ENCODE peak calls at places on chromosome 15, in four cellular contexts. C is IMR-90, G is H9, K is mesendoderm. M is an unnamed sample.

GRCh38 chr15:69074843-69075224 is 60.3 kb downstream of the NOX5 start:
- DNase-seq in K (peak; percentile 62), G (no peak), C (no peak), M (no peak)

GRCh38 chr15:95693917-95694316 is 636.6 kb upstream of the NR2F2 start:
- DNase-seq in C (peak; percentile 16), G (no peak), K (no peak), M (no peak)

GRCh38 chr15:80367094-80367493 is 37.1 kb upstream of the ARNT2 start:
- DNase-seq in G (peak; percentile 62), K (peak; percentile 75), C (peak; percentile 7), M (peak; percentile 69)

GRCh38 chr15:22918056-22918455 is 62.1 kb downstream of the CYFIP1 start:
- DNase-seq in G (no peak), K (no peak), C (peak; percentile 45), M (no peak)

GRCh38 chr15:99414755-99415731 is 150.7 kb upstream of the MEF2A start:
- DNase-seq in C (no peak), K (no peak), G (peak; percentile 18), M (no peak)

GRCh38 chr15:78317145-78317836 is 17.9 kb upstream of the SKIC8 start:
- DNase-seq in C (no peak), K (no peak), G (no peak), M (no peak)

GRCh38 chr15:98395974-98396627 is 252.2 kb upstream of the IGF1R start:
- DNase-seq in K (no peak), C (no peak), G (no peak), M (no peak)

GRCh38 chr15:66739287-66739686 is 37.3 kb downstream of the SMAD6 start:
- DNase-seq in K (no peak), G (no peak), C (no peak), M (no peak)

GRCh38 chr15:56168394-56168793 is 75.3 kb downstream of the RFX7 start:
- DNase-seq in K (no peak), C (peak; percentile 35), G (no peak), M (no peak)

GRCh38 chr15:98812711-98813441 is 164.5 kb downstream of the IGF1R start:
- DNase-seq in K (peak; percentile 66), G (no peak), C (no peak), M (no peak)

GRCh38 chr15:79091204-79091867 is 756 bp upstream of the RASGRF1 start:
- DNase-seq in C (peak; percentile 6), K (peak; percentile 32), G (peak; percentile 35), M (no peak)

GRCh38 chr15:92343869-92344643 is 49.6 kb upstream of the ST8SIA2 start:
- DNase-seq in G (peak; percentile 66), C (no peak), K (peak; percentile 64), M (peak; percentile 23)

GRCh38 chr15:80071652-80072051 is 12.2 kb downstream of the ZFAND6 start:
- DNase-seq in G (no peak), C (no peak), K (no peak), M (no peak)

GRCh38 chr15:94397377-94397776 is 166.0 kb downstream of the MCTP2 start:
- DNase-seq in K (no peak), G (no peak), C (no peak), M (no peak)

GRCh38 chr15:95277266-95277665 is 1045.9 kb downstream of the MCTP2 start:
- DNase-seq in C (peak; percentile 98), G (no peak), K (no peak), M (no peak)

GRCh38 chr15:73078722-73079121 is 26.5 kb downstream of the NEO1 start:
- DNase-seq in C (peak; percentile 90), K (peak; percentile 22), G (no peak), M (no peak)

GRCh38 chr15:40289140-40289775 is 6.4 kb upstream of the ANKRD63 start:
- DNase-seq in G (no peak), K (no peak), C (no peak), M (no peak)

GRCh38 chr15:41671656-41672636 is 11.7 kb downstream of the MGA start:
- DNase-seq in G (no peak), C (no peak), K (no peak), M (no peak)

GRCh38 chr15:47784820-47785219 is 67.5 kb downstream of the SEMA6D start:
- DNase-seq in K (no peak), G (no peak), C (no peak), M (no peak)

GRCh38 chr15:94840794-94841587 is 609.6 kb downstream of the MCTP2 start:
- DNase-seq in C (peak; percentile 0), G (no peak), K (no peak), M (no peak)

GRCh38 chr15:70478251-70478990 is 284.9 kb downstream of the UACA start:
- DNase-seq in K (no peak), C (no peak), G (no peak), M (no peak)

GRCh38 chr15:99421172-99421656 is 144.6 kb upstream of the MEF2A start:
- DNase-seq in K (no peak), C (peak; percentile 39), G (no peak), M (peak; percentile 43)

GRCh38 chr15:64634576-64635485 is 140.6 kb downstream of the RBPMS2 start:
- DNase-seq in G (peak; percentile 81), C (no peak), K (peak; percentile 99), M (peak; percentile 50)

GRCh38 chr15:39344662-39345141 is 236.2 kb upstream of the THBS1 start:
- DNase-seq in C (no peak), G (no peak), K (no peak), M (no peak)

GRCh38 chr15:61075741-61076140 is 153.4 kb downstream of the RORA start:
- DNase-seq in C (no peak), G (no peak), K (peak; percentile 26), M (no peak)
- H4K5ac ChIP-seq in C (no peak overlapping the region), G (no peak overlapping the region), K (no peak overlapping the region), M (no peak overlapping the region)

GRCh38 chr15:58684751-58685150 is 64.8 kb downstream of the ADAM10 start:
- DNase-seq in K (no peak), G (no peak), C (peak; percentile 41), M (no peak)
- H4K5ac ChIP-seq in K (no peak overlapping the region), G (no peak overlapping the region), C (no peak overlapping the region), M (no peak overlapping the region)

GRCh38 chr15:96969892-96970710 is 639.6 kb downstream of the NR2F2 start:
- DNase-seq in K (peak; percentile 82), C (no peak), G (no peak), M (no peak)
- H4K5ac ChIP-seq in K (no peak overlapping the region), C (no peak overlapping the region), G (no peak overlapping the region), M (no peak overlapping the region)

GRCh38 chr15:45234562-45235235 is 17.3 kb upstream of the SLC28A2 start:
- DNase-seq in G (no peak), C (no peak), K (no peak), M (no peak)
- H4K5ac ChIP-seq in G (no peak overlapping the region), C (no peak overlapping the region), K (no peak overlapping the region), M (no peak overlapping the region)